ENCODE peak calls at places on chromosomes 3 and 15, in five cellular contexts. One of them, this sample, is unnamed.

GRCh38 chr15:60370105-60370803 is 27.5 kb downstream of the ANXA2 start:
- DNase-seq in HL-60: no peak
- DNase-seq in HCT116: no peak
- DNase-seq in GM23338: no peak
- DNase-seq in GM12878: no peak
- DNase-seq in this sample: no peak

GRCh38 chr3:71070497-71071465 is 512.7 kb downstream of the FOXP1 start:
- DNase-seq in HL-60: no peak
- DNase-seq in HCT116: no peak
- DNase-seq in GM23338: no peak
- DNase-seq in GM12878: no peak
- DNase-seq in this sample: no peak

GRCh38 chr3:24526640-24527237 is 32.1 kb upstream of the THRB start:
- DNase-seq in HL-60: no peak
- DNase-seq in HCT116: no peak
- DNase-seq in GM23338: no peak
- DNase-seq in GM12878: no peak
- DNase-seq in this sample: no peak

GRCh38 chr15:74692327-74692726 is 3.5 kb downstream of the EDC3 start:
- DNase-seq in HL-60: no peak
- DNase-seq in HCT116: no peak
- DNase-seq in GM23338: no peak
- DNase-seq in GM12878: no peak
- DNase-seq in this sample: no peak

GRCh38 chr3:192212335-192212734 is 515.0 kb downstream of the FGF12 start:
- DNase-seq in HL-60: no peak
- DNase-seq in HCT116: no peak
- DNase-seq in GM23338: no peak
- DNase-seq in GM12878: no peak
- DNase-seq in this sample: no peak

GRCh38 chr3:107124885-107125284 is 252.4 kb upstream of the CCDC54 start:
- DNase-seq in HL-60: no peak
- DNase-seq in HCT116: no peak
- DNase-seq in GM23338: no peak
- DNase-seq in GM12878: no peak
- DNase-seq in this sample: no peak

GRCh38 chr3:56836276-56837163 is 34.8 kb upstream of the ARHGEF3 start:
- DNase-seq in HL-60: no peak
- DNase-seq in HCT116: no peak
- DNase-seq in GM23338: no peak
- DNase-seq in GM12878: no peak
- DNase-seq in this sample: no peak

GRCh38 chr15:73685561-73685960 is 1.4 kb downstream of the CD276 start:
- DNase-seq in HL-60: no peak
- DNase-seq in HCT116: no peak
- DNase-seq in GM23338: no peak
- DNase-seq in GM12878: no peak
- DNase-seq in this sample: no peak

GRCh38 chr15:35161694-35162093 is 76.6 kb upstream of the NANOGP8 start:
- DNase-seq in HL-60: no peak
- DNase-seq in HCT116: no peak
- DNase-seq in GM23338: no peak
- DNase-seq in GM12878: no peak
- DNase-seq in this sample: no peak

GRCh38 chr3:120470870-120471269 is 20.1 kb upstream of the FSTL1 start:
- DNase-seq in HL-60: no peak
- DNase-seq in HCT116: no peak
- DNase-seq in GM23338: no peak
- DNase-seq in GM12878: no peak
- DNase-seq in this sample: no peak

GRCh38 chr15:72233759-72234158 is 2.8 kb upstream of the PKM start:
- DNase-seq in HL-60: no peak
- DNase-seq in HCT116: no peak
- DNase-seq in GM23338: no peak
- DNase-seq in GM12878: no peak
- DNase-seq in this sample: no peak

GRCh38 chr15:90749754-90750153 is 32.6 kb downstream of the BLM start:
- DNase-seq in HL-60: no peak
- DNase-seq in HCT116: no peak
- DNase-seq in GM23338: peak
- DNase-seq in GM12878: no peak
- DNase-seq in this sample: no peak

GRCh38 chr3:164883161-164883560 is 195.1 kb downstream of the SI start:
- DNase-seq in HL-60: no peak
- DNase-seq in HCT116: no peak
- DNase-seq in GM23338: no peak
- DNase-seq in GM12878: no peak
- DNase-seq in this sample: no peak

GRCh38 chr3:147521646-147522045 is 112.5 kb downstream of the ZIC1 start:
- DNase-seq in HL-60: no peak
- DNase-seq in HCT116: no peak
- DNase-seq in GM23338: no peak
- DNase-seq in GM12878: no peak
- DNase-seq in this sample: no peak

GRCh38 chr3:117868766-117869165 is 1159.2 kb downstream of the TUSC7 start:
- DNase-seq in HL-60: no peak
- DNase-seq in HCT116: no peak
- DNase-seq in GM23338: no peak
- DNase-seq in GM12878: no peak
- DNase-seq in this sample: no peak

GRCh38 chr3:114093596-114093995 is 37.1 kb downstream of the QTRT2 start:
- DNase-seq in HL-60: peak
- DNase-seq in HCT116: peak
- DNase-seq in GM23338: no peak
- DNase-seq in GM12878: no peak
- DNase-seq in this sample: peak

GRCh38 chr3:38137615-38138346 is 680 bp upstream of the MYD88 start:
- DNase-seq in HL-60: no peak
- DNase-seq in HCT116: no peak
- DNase-seq in GM23338: peak
- DNase-seq in GM12878: no peak
- DNase-seq in this sample: no peak

GRCh38 chr3:50121416-50122032 is 32.8 kb downstream of the RBM5 start:
- DNase-seq in HL-60: peak
- DNase-seq in HCT116: peak
- DNase-seq in GM23338: peak
- DNase-seq in GM12878: peak
- DNase-seq in this sample: peak

GRCh38 chr3:41307065-41307464 is 107.8 kb downstream of the CTNNB1 start:
- DNase-seq in HL-60: no peak
- DNase-seq in HCT116: no peak
- DNase-seq in GM23338: no peak
- DNase-seq in GM12878: no peak
- DNase-seq in this sample: no peak

GRCh38 chr3:177947901-177948300 is 588.3 kb upstream of the KCNMB2 start:
- DNase-seq in HL-60: no peak
- DNase-seq in HCT116: no peak
- DNase-seq in GM23338: no peak
- DNase-seq in GM12878: no peak
- DNase-seq in this sample: no peak

GRCh38 chr3:196341142-196341541 is 3.0 kb upstream of the TM4SF19 start:
- DNase-seq in HL-60: peak
- DNase-seq in HCT116: no peak
- DNase-seq in GM23338: no peak
- DNase-seq in GM12878: no peak
- DNase-seq in this sample: no peak

GRCh38 chr15:74988007-74988800 is 7.2 kb upstream of the SCAMP5 start:
- DNase-seq in HL-60: peak
- DNase-seq in HCT116: peak
- DNase-seq in GM23338: peak
- DNase-seq in GM12878: no peak
- DNase-seq in this sample: peak

GRCh38 chr15:63195257-63196023 is 6.0 kb downstream of the RAB8B start:
- DNase-seq in HL-60: peak
- DNase-seq in HCT116: no peak
- DNase-seq in GM23338: no peak
- DNase-seq in GM12878: no peak
- DNase-seq in this sample: no peak

GRCh38 chr3:177079684-177080083 is 117.6 kb downstream of the TBL1XR1 start:
- DNase-seq in HL-60: no peak
- DNase-seq in HCT116: no peak
- DNase-seq in GM23338: no peak
- DNase-seq in GM12878: no peak
- DNase-seq in this sample: no peak

GRCh38 chr15:56149071-56149470 is 94.6 kb downstream of the RFX7 start:
- DNase-seq in HL-60: no peak
- DNase-seq in HCT116: no peak
- DNase-seq in GM23338: no peak
- DNase-seq in GM12878: no peak
- DNase-seq in this sample: no peak

GRCh38 chr15:92023971-92024370 is 170.5 kb downstream of the SLCO3A1 start:
- DNase-seq in HL-60: no peak
- DNase-seq in HCT116: no peak
- DNase-seq in GM23338: no peak
- DNase-seq in GM12878: no peak
- DNase-seq in this sample: no peak

GRCh38 chr15:39887832-39888231 is 32.2 kb downstream of the GPR176 start:
- DNase-seq in HL-60: peak
- DNase-seq in HCT116: peak
- DNase-seq in GM23338: peak
- DNase-seq in GM12878: no peak
- DNase-seq in this sample: peak

GRCh38 chr3:112315791-112316190 is 17.2 kb upstream of the CD200 start:
- DNase-seq in HL-60: no peak
- DNase-seq in HCT116: no peak
- DNase-seq in GM23338: no peak
- DNase-seq in GM12878: no peak
- DNase-seq in this sample: no peak

GRCh38 chr3:158781859-158782258 is 20.0 kb upstream of the MFSD1 start:
- DNase-seq in HL-60: no peak
- DNase-seq in HCT116: no peak
- DNase-seq in GM23338: no peak
- DNase-seq in GM12878: no peak
- DNase-seq in this sample: no peak

GRCh38 chr15:77578641-77579372 is 53.9 kb downstream of the LINGO1 start:
- DNase-seq in HL-60: no peak
- DNase-seq in HCT116: no peak
- DNase-seq in GM23338: no peak
- DNase-seq in GM12878: no peak
- DNase-seq in this sample: no peak

GRCh38 chr15:35986072-35986666 is 440.2 kb upstream of the DPH6 start:
- DNase-seq in HL-60: no peak
- DNase-seq in HCT116: no peak
- DNase-seq in GM23338: no peak
- DNase-seq in GM12878: no peak
- DNase-seq in this sample: no peak

GRCh38 chr3:19147905-19148767 is at the start of gene KCNH8:
- DNase-seq in HL-60: no peak
- DNase-seq in HCT116: no peak
- DNase-seq in GM23338: peak
- DNase-seq in GM12878: no peak
- DNase-seq in this sample: peak

GRCh38 chr3:68866157-68866556 is 66.2 kb downstream of the TAFA4 start:
- DNase-seq in HL-60: no peak
- DNase-seq in HCT116: no peak
- DNase-seq in GM23338: peak
- DNase-seq in GM12878: no peak
- DNase-seq in this sample: no peak
- TF ChIP-seq CTCF in HL-60: no peak
- TF ChIP-seq CTCF in HCT116: no peak
- TF ChIP-seq CTCF in GM23338: peak
- TF ChIP-seq CTCF in GM12878: no peak
- TF ChIP-seq CTCF in this sample: no peak

GRCh38 chr3:18012933-18013332 is 270.5 kb upstream of the TBC1D5 start:
- DNase-seq in HL-60: no peak
- DNase-seq in HCT116: no peak
- DNase-seq in GM23338: no peak
- DNase-seq in GM12878: no peak
- DNase-seq in this sample: no peak
- TF ChIP-seq POLR2AphosphoS5 in HL-60: no peak
- TF ChIP-seq POLR2AphosphoS5 in HCT116: no peak
- TF ChIP-seq POLR2AphosphoS5 in GM23338: no peak
- TF ChIP-seq POLR2AphosphoS5 in GM12878: no peak
- TF ChIP-seq POLR2AphosphoS5 in this sample: no peak

GRCh38 chr3:171023566-171023965 is 3.0 kb downstream of the SLC2A2 start:
- DNase-seq in HL-60: no peak
- DNase-seq in HCT116: no peak
- DNase-seq in GM23338: no peak
- DNase-seq in GM12878: no peak
- DNase-seq in this sample: no peak

GRCh38 chr3:171013822-171014748 is 12.4 kb downstream of the SLC2A2 start:
- DNase-seq in HL-60: no peak
- DNase-seq in HCT116: no peak
- DNase-seq in GM23338: no peak
- DNase-seq in GM12878: no peak
- DNase-seq in this sample: no peak

GRCh38 chr3:171021377-171021776 is 5.1 kb downstream of the SLC2A2 start:
- DNase-seq in HL-60: no peak
- DNase-seq in HCT116: no peak
- DNase-seq in GM23338: no peak
- DNase-seq in GM12878: no peak
- DNase-seq in this sample: no peak

GRCh38 chr3:171018151-171018935 is 8.2 kb downstream of the SLC2A2 start:
- DNase-seq in HL-60: no peak
- DNase-seq in HCT116: no peak
- DNase-seq in GM23338: peak
- DNase-seq in GM12878: no peak
- DNase-seq in this sample: no peak
- TF ChIP-seq CTCF in HL-60: no peak
- TF ChIP-seq CTCF in HCT116: peak
- TF ChIP-seq CTCF in GM23338: peak
- TF ChIP-seq CTCF in GM12878: peak
- TF ChIP-seq CTCF in this sample: no peak

GRCh38 chr3:65979152-65979551 is 59.6 kb downstream of the MAGI1 start:
- DNase-seq in HL-60: no peak
- DNase-seq in HCT116: no peak
- DNase-seq in GM23338: peak
- DNase-seq in GM12878: no peak
- DNase-seq in this sample: no peak
- TF ChIP-seq POLR2AphosphoS5 in HL-60: no peak
- TF ChIP-seq POLR2AphosphoS5 in HCT116: no peak
- TF ChIP-seq POLR2AphosphoS5 in GM23338: no peak
- TF ChIP-seq POLR2AphosphoS5 in GM12878: no peak
- TF ChIP-seq POLR2AphosphoS5 in this sample: no peak

GRCh38 chr3:88005066-88005465 is 53.7 kb downstream of the CGGBP1 start:
- DNase-seq in HL-60: no peak
- DNase-seq in HCT116: peak
- DNase-seq in GM23338: peak
- DNase-seq in GM12878: no peak
- DNase-seq in this sample: no peak
- TF ChIP-seq CTCF in HL-60: no peak
- TF ChIP-seq CTCF in HCT116: peak
- TF ChIP-seq CTCF in GM23338: peak
- TF ChIP-seq CTCF in GM12878: peak
- TF ChIP-seq CTCF in this sample: peak